ENCODE peak calls at places on chromosome 7, in seven cellular contexts. One of them, this sample, is unnamed.

GRCh38 chr7:17625038-17625437 is 315.3 kb downstream of the SNX13 start:
- DNase-seq in left lung: no peak
- DNase-seq in DND-41: no peak
- DNase-seq in cardiac muscle cell: peak
- DNase-seq in GM23338: no peak
- DNase-seq in AG04449: peak
- DNase-seq in brain microvascular endothelial cell: peak
- DNase-seq in this sample: no peak

GRCh38 chr7:132433286-132433685 is 143.0 kb downstream of the PLXNA4 start:
- DNase-seq in brain microvascular endothelial cell: no peak
- DNase-seq in DND-41: no peak
- DNase-seq in AG04449: no peak
- DNase-seq in cardiac muscle cell: no peak
- DNase-seq in GM23338: no peak
- DNase-seq in left lung: no peak
- DNase-seq in this sample: no peak

GRCh38 chr7:43531700-43532099 is 51.2 kb upstream of the STK17A start:
- DNase-seq in left lung: no peak
- DNase-seq in AG04449: no peak
- DNase-seq in cardiac muscle cell: no peak
- DNase-seq in DND-41: no peak
- DNase-seq in brain microvascular endothelial cell: no peak
- DNase-seq in GM23338: no peak
- DNase-seq in this sample: no peak

GRCh38 chr7:100111156-100111555 is 8.0 kb downstream of the TAF6 start:
- DNase-seq in GM23338: no peak
- DNase-seq in DND-41: no peak
- DNase-seq in AG04449: no peak
- DNase-seq in cardiac muscle cell: no peak
- DNase-seq in brain microvascular endothelial cell: no peak
- DNase-seq in left lung: peak
- DNase-seq in this sample: no peak

GRCh38 chr7:104207348-104207730 is 474 bp downstream of the ORC5 start:
- DNase-seq in AG04449: no peak
- DNase-seq in left lung: no peak
- DNase-seq in DND-41: no peak
- DNase-seq in cardiac muscle cell: peak
- DNase-seq in brain microvascular endothelial cell: no peak
- DNase-seq in GM23338: peak
- DNase-seq in this sample: no peak

GRCh38 chr7:148723166-148723559 is 24.5 kb downstream of the CUL1 start:
- DNase-seq in DND-41: no peak
- DNase-seq in cardiac muscle cell: no peak
- DNase-seq in AG04449: no peak
- DNase-seq in left lung: no peak
- DNase-seq in GM23338: no peak
- DNase-seq in brain microvascular endothelial cell: no peak
- DNase-seq in this sample: no peak

GRCh38 chr7:22604246-22604645 is 104.3 kb upstream of the STEAP1B start:
- DNase-seq in AG04449: no peak
- DNase-seq in left lung: no peak
- DNase-seq in DND-41: no peak
- DNase-seq in cardiac muscle cell: no peak
- DNase-seq in GM23338: no peak
- DNase-seq in brain microvascular endothelial cell: peak
- DNase-seq in this sample: no peak

GRCh38 chr7:84913731-84914130 is 273.1 kb downstream of the SEMA3D start:
- DNase-seq in brain microvascular endothelial cell: no peak
- DNase-seq in GM23338: no peak
- DNase-seq in AG04449: peak
- DNase-seq in cardiac muscle cell: no peak
- DNase-seq in DND-41: no peak
- DNase-seq in left lung: no peak
- DNase-seq in this sample: no peak

DNA sequence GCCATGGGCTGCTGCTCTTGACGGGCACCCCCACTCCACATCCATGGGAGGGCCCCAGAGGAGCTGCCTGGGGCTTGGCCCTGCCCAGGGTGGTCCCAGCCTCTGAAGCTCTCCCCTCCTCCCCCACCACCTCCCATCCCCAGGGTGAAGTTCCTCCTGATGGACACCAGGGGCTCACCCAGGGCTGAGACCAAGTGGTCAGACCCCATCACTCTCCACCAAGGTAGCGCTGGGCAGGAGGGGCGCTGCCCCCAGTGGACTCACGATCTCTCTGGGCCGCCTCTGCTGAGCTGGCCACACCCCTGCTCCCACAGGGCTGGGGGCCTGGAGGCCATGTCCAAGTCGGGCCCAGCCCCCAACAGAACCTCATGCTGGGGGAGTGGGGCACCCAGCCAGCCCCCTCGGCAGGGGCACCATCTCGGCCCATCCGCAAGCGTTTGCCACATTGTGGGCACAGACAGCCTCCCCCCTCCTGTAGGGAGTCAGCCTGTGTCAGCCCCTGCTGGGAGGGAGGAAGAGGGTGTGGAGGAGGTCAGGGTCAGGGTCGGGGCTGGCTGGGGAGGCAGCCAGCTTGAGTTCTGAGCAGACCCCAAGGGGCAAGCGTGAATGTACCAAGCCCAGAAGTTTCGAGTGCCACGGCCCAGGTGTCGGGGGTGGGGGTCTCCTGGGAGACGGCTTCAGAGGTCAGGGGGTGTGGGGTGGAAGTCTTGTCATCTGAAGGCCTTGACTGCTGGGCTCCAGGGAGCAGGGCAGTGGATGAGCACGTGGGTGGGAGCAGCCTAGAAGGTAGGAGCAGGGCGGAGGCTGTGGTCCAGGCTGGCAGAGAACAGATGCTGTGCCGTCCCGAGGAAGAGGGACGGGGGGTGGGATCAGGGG is 2.8 kb downstream of the UPK3B start:
- DNase-seq in cardiac muscle cell: peak
- DNase-seq in DND-41: no peak
- DNase-seq in GM23338: peak
- DNase-seq in left lung: peak
- DNase-seq in AG04449: no peak
- DNase-seq in brain microvascular endothelial cell: no peak
- DNase-seq in this sample: no peak
- TF ChIP-seq CTCF in cardiac muscle cell: peak
- TF ChIP-seq CTCF in DND-41: peak
- TF ChIP-seq CTCF in GM23338: peak
- TF ChIP-seq CTCF in left lung: no peak
- TF ChIP-seq CTCF in AG04449: peak
- TF ChIP-seq CTCF in brain microvascular endothelial cell: peak
- TF ChIP-seq CTCF in this sample: no peak

DNA sequence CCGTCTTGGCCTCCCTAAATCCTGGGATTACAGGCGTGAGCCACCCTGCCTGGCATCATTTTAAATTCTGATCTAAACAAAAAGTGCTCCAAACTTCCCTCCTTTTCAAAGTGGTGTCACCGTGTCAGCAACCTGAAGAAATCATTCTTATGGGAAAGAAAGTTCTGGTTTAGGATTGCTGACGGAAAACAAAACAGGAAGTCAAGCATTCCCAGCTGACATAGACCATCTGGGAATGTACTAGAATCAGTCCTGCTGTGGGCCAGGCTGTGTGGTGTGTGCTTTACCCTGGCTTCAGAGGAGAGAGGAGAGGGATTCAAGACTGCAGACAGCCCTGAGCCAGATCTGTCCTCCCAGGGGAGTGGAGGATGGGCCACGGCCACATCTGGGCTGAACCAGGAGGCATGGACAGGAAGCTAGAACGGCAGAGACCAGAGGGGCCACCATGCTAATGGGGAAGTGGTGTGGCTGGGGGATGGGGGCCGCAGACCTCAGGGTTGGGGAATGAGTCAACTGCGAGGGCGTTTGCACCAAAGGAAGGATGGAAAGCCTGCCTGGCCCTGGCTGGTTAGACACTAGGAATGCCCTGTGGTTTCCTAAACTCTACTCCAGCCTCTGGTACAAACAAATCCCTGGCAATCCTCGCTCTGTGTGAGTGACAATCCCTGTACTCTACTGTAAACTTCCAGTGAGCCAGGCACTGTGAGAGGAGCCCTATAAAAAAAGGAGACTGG is 16.7 kb upstream of the CLIP2 start:
- DNase-seq in DND-41: no peak
- DNase-seq in cardiac muscle cell: peak
- DNase-seq in left lung: peak
- DNase-seq in GM23338: peak
- DNase-seq in brain microvascular endothelial cell: peak
- DNase-seq in AG04449: peak
- DNase-seq in this sample: peak
- H3K4me3 ChIP-seq in DND-41: no peak
- H3K4me3 ChIP-seq in cardiac muscle cell: no peak
- H3K4me3 ChIP-seq in left lung: no peak
- H3K4me3 ChIP-seq in GM23338: no peak
- H3K4me3 ChIP-seq in brain microvascular endothelial cell: no peak
- H3K4me3 ChIP-seq in AG04449: peak
- H3K4me3 ChIP-seq in this sample: no peak

GRCh38 chr7:51451751-51452465 is 135.3 kb upstream of the COBL start:
- DNase-seq in DND-41: no peak
- DNase-seq in AG04449: no peak
- DNase-seq in GM23338: peak
- DNase-seq in cardiac muscle cell: no peak
- DNase-seq in brain microvascular endothelial cell: no peak
- DNase-seq in left lung: no peak
- DNase-seq in this sample: no peak
- TF ChIP-seq CTCF in DND-41: peak
- TF ChIP-seq CTCF in AG04449: no peak
- TF ChIP-seq CTCF in GM23338: peak
- TF ChIP-seq CTCF in cardiac muscle cell: no peak
- TF ChIP-seq CTCF in brain microvascular endothelial cell: no peak
- TF ChIP-seq CTCF in left lung: no peak
- TF ChIP-seq CTCF in this sample: no peak

DNA sequence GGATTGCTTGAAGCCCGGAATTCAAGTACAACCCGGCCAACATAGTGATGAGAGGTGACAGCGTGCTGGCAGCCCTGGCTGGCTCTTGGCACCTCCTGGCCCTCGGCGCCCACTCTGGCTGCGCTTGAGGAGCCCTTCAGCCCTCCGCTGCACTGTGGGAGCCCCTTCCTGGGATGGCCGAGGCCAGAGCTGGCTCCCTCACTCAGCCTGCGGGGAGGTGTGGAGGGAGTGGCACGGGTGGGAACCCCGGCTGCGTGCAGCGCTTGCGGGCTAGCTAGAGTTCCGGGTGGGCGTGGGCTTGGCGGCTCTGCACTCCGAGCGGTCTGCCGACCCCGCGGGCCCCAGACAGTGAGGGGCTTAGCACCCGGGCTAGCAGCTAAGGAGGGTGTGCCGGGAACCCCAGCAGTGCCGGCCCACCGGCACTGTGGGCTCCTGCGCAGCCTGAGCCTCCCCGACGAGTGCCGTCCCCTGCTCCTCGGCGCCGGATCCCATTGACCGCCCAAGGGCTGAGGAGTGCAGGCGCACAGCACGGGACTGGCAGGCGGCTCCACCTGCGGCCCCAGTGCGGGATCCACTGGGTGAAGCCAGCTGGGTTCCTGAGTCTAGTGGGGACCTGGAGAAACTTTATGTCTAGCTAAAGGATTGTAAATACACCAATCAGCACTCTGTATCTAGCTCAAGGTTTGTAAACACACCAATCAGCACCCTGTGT is 12.1 kb upstream of the RNF216 start:
- DNase-seq in left lung: no peak
- DNase-seq in brain microvascular endothelial cell: no peak
- DNase-seq in GM23338: no peak
- DNase-seq in AG04449: no peak
- DNase-seq in DND-41: no peak
- DNase-seq in cardiac muscle cell: no peak
- DNase-seq in this sample: no peak
- H3K4me3 ChIP-seq in left lung: no peak
- H3K4me3 ChIP-seq in brain microvascular endothelial cell: no peak
- H3K4me3 ChIP-seq in GM23338: no peak
- H3K4me3 ChIP-seq in AG04449: no peak
- H3K4me3 ChIP-seq in DND-41: no peak
- H3K4me3 ChIP-seq in cardiac muscle cell: no peak
- H3K4me3 ChIP-seq in this sample: no peak

DNA sequence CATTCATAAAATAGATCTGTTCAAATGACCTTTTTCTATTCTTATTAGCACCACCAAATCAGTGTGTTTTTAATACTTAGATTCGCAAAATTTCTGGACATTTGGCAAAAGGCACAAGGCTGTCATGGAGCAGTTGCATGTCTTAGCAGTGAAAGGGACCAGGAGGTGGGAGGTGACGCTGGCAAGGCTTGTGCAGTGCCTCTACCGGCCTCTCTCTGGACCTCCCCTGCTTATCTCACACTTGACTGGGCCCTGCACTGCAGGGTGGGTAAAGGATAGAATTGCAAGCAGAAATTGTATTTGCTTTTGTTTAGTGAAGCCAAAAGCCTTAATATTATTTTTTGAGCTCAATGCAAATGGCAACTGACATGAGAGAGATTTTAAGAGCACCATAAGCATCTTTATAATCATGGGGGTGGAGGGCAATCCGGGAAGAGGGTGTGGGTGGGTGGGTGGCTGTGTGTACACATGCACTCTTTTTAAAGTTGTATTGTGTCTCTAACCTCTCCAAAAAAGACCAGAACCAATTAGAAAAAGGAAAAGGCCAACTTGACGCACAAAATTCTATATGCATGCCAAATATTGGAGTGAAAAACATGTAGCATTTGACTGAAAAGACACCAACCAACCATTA is 106.3 kb downstream of the WNT2 start:
- DNase-seq in left lung: no peak
- DNase-seq in cardiac muscle cell: no peak
- DNase-seq in GM23338: no peak
- DNase-seq in DND-41: no peak
- DNase-seq in AG04449: no peak
- DNase-seq in brain microvascular endothelial cell: no peak
- DNase-seq in this sample: no peak
- TF ChIP-seq CTCF in left lung: no peak
- TF ChIP-seq CTCF in cardiac muscle cell: no peak
- TF ChIP-seq CTCF in GM23338: no peak
- TF ChIP-seq CTCF in DND-41: no peak
- TF ChIP-seq CTCF in AG04449: no peak
- TF ChIP-seq CTCF in brain microvascular endothelial cell: no peak
- TF ChIP-seq CTCF in this sample: no peak

DNA sequence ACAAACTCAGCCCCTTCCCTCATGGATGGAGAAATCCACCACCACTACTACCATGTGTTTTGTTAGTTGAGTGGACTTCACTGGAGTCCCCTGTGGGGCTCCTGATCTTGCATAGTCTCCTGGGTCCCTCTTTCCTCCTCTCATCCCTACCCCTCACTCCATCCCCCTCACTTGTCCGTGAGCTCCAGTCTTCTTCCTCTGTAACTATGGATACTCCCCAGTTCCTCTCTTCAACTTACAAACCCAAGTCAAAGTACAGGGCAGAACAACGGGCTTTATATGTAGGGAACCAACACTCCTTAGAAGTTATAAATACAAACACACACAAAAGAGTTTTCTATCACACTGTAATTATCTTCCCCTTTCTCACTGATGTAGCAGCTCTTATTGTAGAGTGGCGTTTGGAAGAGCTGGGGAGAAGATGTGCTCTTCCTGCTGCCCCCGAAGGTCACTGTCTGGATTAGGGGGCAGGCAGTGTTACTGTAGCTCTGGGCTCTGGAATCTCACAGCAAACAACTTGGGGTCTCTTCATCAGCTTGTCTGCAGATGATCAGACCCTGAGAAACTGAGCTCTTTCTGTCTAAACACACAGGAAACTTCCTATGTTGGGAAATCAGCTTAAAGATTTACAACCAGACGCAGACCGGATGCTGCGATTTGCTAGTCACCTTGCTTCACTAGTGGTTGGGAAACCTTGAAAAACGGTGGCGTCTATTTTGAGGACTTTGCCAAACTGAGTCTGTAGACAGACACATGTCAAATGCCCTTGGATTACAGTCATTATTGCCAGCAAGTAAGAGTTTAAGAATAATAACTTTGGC is 13.6 kb downstream of the SNX10 start:
- DNase-seq in brain microvascular endothelial cell: no peak
- DNase-seq in cardiac muscle cell: no peak
- DNase-seq in GM23338: no peak
- DNase-seq in DND-41: no peak
- DNase-seq in AG04449: no peak
- DNase-seq in left lung: no peak
- DNase-seq in this sample: no peak
- H3K4me3 ChIP-seq in brain microvascular endothelial cell: no peak
- H3K4me3 ChIP-seq in cardiac muscle cell: no peak
- H3K4me3 ChIP-seq in GM23338: no peak
- H3K4me3 ChIP-seq in DND-41: no peak
- H3K4me3 ChIP-seq in AG04449: no peak
- H3K4me3 ChIP-seq in left lung: peak
- H3K4me3 ChIP-seq in this sample: no peak